ENCODE peak calls at places on chromosomes 11 and 22, in eight cellular contexts. K is dorsolateral prefrontal cortex, N is fibroblast of lung, H is colonic mucosa, X is HFF-Myc, R is MM.1S, L is endodermal cell, J is fibroblast of villous mesenchyme. V is an unnamed sample.

GRCh38 chr11:34185926-34186841 is 80.8 kb downstream of the NAT10 start:
- DNase-seq in J (no peak), K (no peak), R (no peak), H (no peak), N (no peak), X (no peak), L (no peak), V (no peak)

GRCh38 chr22:22810471-22810870 is 77.1 kb upstream of the IGLL5 start:
- DNase-seq in H (no peak), J (no peak), R (no peak), X (no peak), N (no peak), L (no peak), K (no peak), V (no peak)

GRCh38 chr22:16806401-16806800 is 18.8 kb downstream of the XKR3 start:
- DNase-seq in K (no peak), R (no peak), X (no peak), L (no peak), N (no peak), J (no peak), H (no peak), V (no peak)

GRCh38 chr11:62806611-62807121 is 1.4 kb upstream of the NXF1 start:
- DNase-seq in X (no peak), R (peak), L (peak), J (peak), H (no peak), K (no peak), N (peak), V (no peak)

GRCh38 chr11:44574620-44575287 is 9.3 kb downstream of the CD82 start:
- DNase-seq in K (no peak), R (peak), N (peak), L (no peak), H (no peak), J (peak), X (no peak), V (peak)

GRCh38 chr22:28783786-28784671 is 11.5 kb downstream of the CCDC117 start:
- DNase-seq in R (no peak), L (no peak), N (peak), X (no peak), H (peak), J (peak), K (no peak), V (no peak)

GRCh38 chr22:35642305-35642741 is 5.9 kb upstream of the APOL6 start:
- DNase-seq in K (no peak), H (peak), L (no peak), X (no peak), R (no peak), N (peak), J (peak), V (no peak)

GRCh38 chr11:27688076-27688475 is 12.2 kb downstream of the BDNF start:
- DNase-seq in K (no peak), H (no peak), L (peak), J (no peak), R (no peak), N (no peak), X (no peak), V (no peak)

GRCh38 chr11:33296695-33297094 is 39.5 kb downstream of the HIPK3 start:
- DNase-seq in J (no peak), H (no peak), K (no peak), R (no peak), N (no peak), L (no peak), X (no peak), V (no peak)

GRCh38 chr11:73452726-73453125 is 76.5 kb downstream of the RELT start:
- DNase-seq in X (no peak), K (no peak), H (no peak), J (no peak), R (no peak), L (no peak), N (no peak), V (no peak)

GRCh38 chr11:123431619-123432018 is 1.6 kb downstream of the GRAMD1B start:
- DNase-seq in R (no peak), L (peak), X (no peak), J (no peak), K (no peak), N (no peak), H (no peak), V (no peak)

GRCh38 chr11:32439488-32440210 is 4.3 kb upstream of the WT1 start:
- DNase-seq in H (no peak), X (no peak), K (no peak), R (no peak), L (peak), N (no peak), J (no peak), V (no peak)

GRCh38 chr11:126383301-126384052 is 28.0 kb downstream of the ST3GAL4 start:
- DNase-seq in L (peak), H (no peak), J (no peak), K (no peak), N (no peak), X (no peak), R (no peak), V (no peak)

GRCh38 chr11:77109236-77110019 is 6.8 kb downstream of the OMP start:
- DNase-seq in H (no peak), L (no peak), R (no peak), J (peak), N (peak), X (no peak), K (no peak), V (no peak)

GRCh38 chr22:39873963-39874362 is 19.6 kb downstream of the ENTHD1 start:
- DNase-seq in H (no peak), L (no peak), K (no peak), J (no peak), X (no peak), N (no peak), R (no peak), V (no peak)

GRCh38 chr11:101010899-101011298 is 118.7 kb downstream of the PGR start:
- DNase-seq in X (no peak), K (no peak), J (no peak), N (no peak), H (no peak), R (no peak), L (peak), V (no peak)

GRCh38 chr11:46386674-46387073 is 4.9 kb downstream of the CHRM4 start:
- DNase-seq in L (no peak), J (no peak), X (no peak), H (no peak), N (no peak), K (no peak), R (no peak), V (no peak)

GRCh38 chr11:18452927-18453326 is 2.7 kb upstream of the LDHAL6A start:
- DNase-seq in R (no peak), N (no peak), L (no peak), X (no peak), K (no peak), H (no peak), J (no peak), V (peak)

GRCh38 chr11:86678296-86678695 is 5.9 kb upstream of the ME3 start:
- DNase-seq in R (no peak), J (no peak), N (no peak), X (no peak), K (no peak), L (no peak), H (no peak), V (no peak)

GRCh38 chr11:67432655-67433349 is 4.5 kb downstream of the RPS6KB2 start:
- DNase-seq in N (no peak), J (no peak), R (no peak), L (no peak), K (no peak), X (no peak), H (no peak), V (no peak)

GRCh38 chr11:87351671-87352070 is 313.9 kb downstream of the TMEM135 start:
- DNase-seq in H (no peak), J (no peak), L (no peak), N (no peak), R (no peak), K (no peak), X (no peak), V (no peak)

GRCh38 chr11:62611705-62612365 is 740 bp downstream of the EML3 start:
- DNase-seq in N (peak), R (no peak), X (no peak), L (peak), J (peak), H (peak), K (no peak), V (no peak)

GRCh38 chr11:104161751-104162450 is 2.0 kb downstream of the PDGFD start:
- DNase-seq in L (no peak), N (no peak), J (no peak), R (no peak), K (no peak), H (no peak), X (no peak), V (no peak)

GRCh38 chr11:44188643-44189042 is 93.2 kb downstream of the EXT2 start:
- DNase-seq in K (no peak), X (no peak), H (no peak), N (peak), J (peak), R (no peak), L (no peak), V (no peak)

GRCh38 chr11:58573451-58574104 is 2.1 kb downstream of the LPXN start:
- DNase-seq in X (no peak), R (peak), L (no peak), H (peak), N (peak), J (peak), K (no peak), V (no peak)

GRCh38 chr11:34243620-34244493 is 114.0 kb downstream of the ABTB2 start:
- DNase-seq in X (no peak), R (peak), H (peak), J (peak), L (peak), N (peak), K (no peak), V (peak)

GRCh38 chr11:26276798-26277424 is 55.0 kb upstream of the ANO3 start:
- DNase-seq in R (peak), N (peak), J (peak), L (peak), X (peak), K (peak), H (peak), V (peak)

GRCh38 chr11:130655308-130655707 is 206.9 kb downstream of the ADAMTS15 start:
- DNase-seq in R (no peak), N (no peak), L (no peak), J (no peak), K (no peak), X (no peak), H (no peak), V (no peak)

GRCh38 chr11:109432105-109432504 is 10.1 kb downstream of the C11orf87 start:
- DNase-seq in N (no peak), X (no peak), L (no peak), H (no peak), R (no peak), J (no peak), K (no peak), V (no peak)

GRCh38 chr11:31922450-31922849 is 111.3 kb upstream of the PAX6 start:
- DNase-seq in L (no peak), H (no peak), N (no peak), R (peak), K (no peak), J (no peak), X (no peak), V (no peak)

GRCh38 chr11:77276271-77276670 is 25.2 kb downstream of the GDPD4 start:
- DNase-seq in H (no peak), X (no peak), K (no peak), R (no peak), L (no peak), J (peak), N (no peak), V (no peak)

GRCh38 chr22:41047741-41048140 is 44.7 kb upstream of the EP300 start:
- DNase-seq in H (no peak), J (peak), K (no peak), R (no peak), L (no peak), X (no peak), N (peak), V (no peak)

GRCh38 chr11:111923951-111924350 is 5.2 kb downstream of the C11orf52 start:
- DNase-seq in H (no peak), N (no peak), R (no peak), X (no peak), K (no peak), L (peak), J (no peak), V (no peak)

GRCh38 chr11:110837535-110838127 is 125.4 kb upstream of the ARHGAP20 start:
- DNase-seq in H (no peak), L (no peak), N (no peak), X (no peak), J (no peak), K (no peak), R (no peak), V (no peak)

GRCh38 chr11:24872912-24873311 is 376.1 kb downstream of the LUZP2 start:
- DNase-seq in H (no peak), X (no peak), R (no peak), L (no peak), N (no peak), K (no peak), J (no peak), V (no peak)

GRCh38 chr11:19083166-19083565 is 22.6 kb upstream of the MRGPRX2 start:
- DNase-seq in N (no peak), L (no peak), R (no peak), K (no peak), H (no peak), X (no peak), J (no peak), V (no peak)

GRCh38 chr11:98835336-98835735 is 185.4 kb upstream of the CNTN5 start:
- DNase-seq in K (no peak), L (no peak), N (no peak), X (no peak), J (no peak), H (no peak), R (no peak), V (no peak)

GRCh38 chr22:37983860-37984791 is at the start of gene SOX10:
- DNase-seq in K (peak), R (no peak), X (no peak), N (no peak), J (no peak), H (no peak), L (peak), V (no peak)

GRCh38 chr22:38087855-38088254 is 3.9 kb upstream of the SLC16A8 start:
- DNase-seq in H (no peak), N (no peak), L (no peak), K (no peak), X (no peak), J (no peak), R (no peak), V (no peak)

DNA sequence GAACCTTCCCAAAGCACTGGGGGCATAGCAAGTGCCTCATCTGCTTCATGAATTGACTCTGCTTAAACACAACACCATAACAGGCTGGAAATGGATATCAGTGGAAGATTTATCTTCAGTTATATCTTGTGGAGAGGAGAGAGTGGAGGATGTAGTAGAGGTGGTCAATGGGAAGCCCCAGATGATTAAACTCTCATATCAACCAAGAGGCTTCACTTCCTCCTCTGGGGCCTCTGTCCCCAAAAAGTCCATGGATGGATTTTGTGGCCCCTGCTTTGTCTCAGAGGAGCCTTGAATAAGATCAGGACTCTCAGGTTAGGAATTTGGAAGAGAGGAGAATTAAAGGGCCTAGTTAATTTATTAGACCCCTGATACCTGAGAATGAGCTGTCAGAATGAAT is 106.1 kb downstream of the CEP164 start:
- DNase-seq in H (no peak), R (no peak), J (no peak), N (no peak), K (no peak), X (no peak), L (no peak), V (no peak)
- TF ChIP-seq CTCF in H (no peak), R (no peak), J (no peak), N (no peak), K (no peak), X (no peak), L (no peak), V (no peak)

GRCh38 chr11:2526808-2527381 is 82.1 kb downstream of the KCNQ1 start:
- DNase-seq in H (peak), K (peak), J (no peak), L (peak), X (no peak), N (no peak), R (peak), V (no peak)
- TF ChIP-seq CTCF in H (peak), K (no peak), J (no peak), L (peak), X (no peak), N (no peak), R (peak), V (no peak)

DNA sequence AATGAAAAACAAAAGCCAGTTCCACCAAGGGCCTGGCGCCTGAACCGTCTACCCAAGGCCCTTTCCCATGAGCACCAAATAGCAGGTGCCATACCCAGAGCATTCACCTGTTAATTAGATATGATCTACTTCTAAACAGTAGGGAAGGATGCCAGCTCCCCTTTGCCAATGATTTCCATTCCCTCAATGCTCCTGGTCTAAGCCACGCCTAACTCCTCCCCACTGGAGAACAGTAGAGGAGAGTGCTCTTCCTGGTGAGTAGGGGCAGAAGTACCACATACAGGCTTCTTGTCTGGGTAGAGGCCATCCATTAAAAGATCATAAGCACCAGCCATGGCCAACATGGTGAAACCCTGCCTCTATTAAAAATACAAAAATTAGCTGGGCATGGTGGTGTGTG is 40.7 kb downstream of the PACSIN2 start:
- DNase-seq in N (no peak), R (no peak), X (no peak), H (peak), K (no peak), J (no peak), L (no peak), V (no peak)
- TF ChIP-seq CTCF in N (no peak), R (no peak), X (no peak), H (no peak), K (no peak), J (no peak), L (no peak), V (no peak)

DNA sequence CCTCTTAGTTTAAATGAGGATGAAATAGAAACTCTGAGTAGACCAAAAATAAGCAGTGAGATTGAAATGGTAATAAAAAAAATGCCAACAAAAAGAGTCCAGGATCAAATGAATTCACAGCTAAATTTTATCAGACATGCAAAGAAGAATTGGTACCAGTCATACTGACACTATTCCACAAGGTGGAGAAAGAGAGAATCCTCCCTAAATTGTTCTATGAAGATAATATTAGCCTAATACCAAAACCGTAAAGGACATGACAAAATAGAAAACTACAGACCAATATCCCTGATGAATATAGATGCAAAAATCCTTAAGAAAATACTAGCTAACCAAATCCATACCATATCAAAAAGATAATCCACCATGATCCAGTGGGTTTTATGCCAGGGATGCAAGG is 169.8 kb upstream of the CHORDC1 start:
- DNase-seq in K (no peak), N (no peak), L (no peak), X (no peak), R (no peak), J (no peak), H (no peak), V (no peak)
- TF ChIP-seq CTCF in K (no peak), N (no peak), L (peak), X (no peak), R (no peak), J (no peak), H (no peak), V (no peak)

DNA sequence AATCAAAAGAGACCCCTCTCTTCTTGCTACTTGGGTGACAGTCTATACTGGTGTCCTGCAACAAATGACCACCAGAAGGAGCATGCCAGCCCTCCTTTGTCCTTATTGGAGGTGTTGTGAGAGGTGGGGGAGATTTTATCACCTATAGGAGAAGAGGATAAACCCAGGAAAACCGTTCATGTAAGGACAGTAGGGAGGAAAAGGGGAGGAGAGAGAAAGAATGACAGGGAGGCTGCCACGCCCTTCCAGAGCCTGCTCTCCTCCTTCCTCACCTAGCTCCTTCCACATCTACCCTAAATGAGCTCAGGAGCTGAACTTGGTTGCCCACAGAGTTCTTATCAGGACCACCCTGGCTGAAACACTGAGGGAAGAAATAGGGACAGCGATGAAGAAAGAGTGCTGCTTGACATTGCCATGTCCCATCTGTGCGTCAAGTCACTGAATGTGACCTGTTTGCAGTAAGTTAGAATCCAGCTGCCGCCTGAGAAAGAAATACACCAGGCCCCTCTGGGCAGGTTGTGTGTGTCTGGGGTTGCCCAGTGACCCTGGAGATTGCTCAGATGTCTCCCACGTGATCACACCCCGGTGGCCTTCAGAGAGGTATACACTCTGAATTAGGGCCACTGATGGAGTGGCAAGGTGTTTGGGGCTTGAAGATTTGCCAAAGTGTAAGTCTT is 40.4 kb upstream of the ETS1 start:
- DNase-seq in H (no peak), K (no peak), N (no peak), R (no peak), X (no peak), J (no peak), L (peak), V (no peak)
- TF ChIP-seq CTCF in H (no peak), K (no peak), N (no peak), R (no peak), X (no peak), J (no peak), L (peak), V (no peak)

GRCh38 chr11:37946155-37946766 is 1348.2 kb upstream of the RAG2 start:
- DNase-seq in K (no peak), H (peak), J (peak), N (peak), X (peak), R (peak), L (peak), V (no peak)
- TF ChIP-seq CTCF in K (peak), H (peak), J (peak), N (peak), X (peak), R (peak), L (peak), V (peak)